ENCODE peak calls at places on chromosomes 16 and 17, in four cellular contexts. L is lung, Q is SJSA1, F is cardiac muscle cell. M is an unnamed sample.

GRCh38 chr16:30010817-30011504 is at the start of gene DOC2A:
- DNase-seq in Q (no peak), F (no peak), L (no peak), M (peak; percentile 20)

GRCh38 chr16:78893340-78893739 is 707.2 kb downstream of the MAF start:
- DNase-seq in L (no peak), Q (no peak), F (no peak), M (no peak)

GRCh38 chr17:59357929-59358328 is 26.5 kb downstream of the YPEL2 start:
- DNase-seq in Q (peak; percentile 78), L (no peak), F (no peak), M (no peak)

GRCh38 chr16:81921873-81922584 is 89.2 kb downstream of the SDR42E1 start:
- DNase-seq in F (no peak), Q (no peak), L (no peak), M (no peak)

GRCh38 chr16:67987460-67988160 is 7.3 kb upstream of the DPEP3 start:
- DNase-seq in Q (no peak), F (no peak), L (no peak), M (no peak)

GRCh38 chr17:43588121-43588520 is 42.0 kb upstream of the ETV4 start:
- DNase-seq in Q (no peak), F (no peak), L (no peak), M (no peak)

GRCh38 chr17:17935321-17936271 is 36.6 kb downstream of the TOM1L2 start:
- DNase-seq in Q (peak; percentile 81), F (peak; percentile 93), L (no peak), M (no peak)

GRCh38 chr16:85393674-85394510 is 219.2 kb upstream of the GSE1 start:
- DNase-seq in L (peak; percentile 64), F (peak; percentile 63), Q (no peak), M (peak; percentile 42)

GRCh38 chr17:41324180-41325075 is 8.9 kb upstream of the KRTAP17-1 start:
- DNase-seq in L (no peak), Q (no peak), F (no peak), M (peak; percentile 16)

GRCh38 chr17:64133546-64134215 is 3.7 kb upstream of the ERN1 start:
- DNase-seq in F (peak; percentile 80), Q (peak; percentile 67), L (no peak), M (no peak)

GRCh38 chr17:82201498-82201910 is 11.1 kb downstream of the CCDC57 start:
- DNase-seq in Q (no peak), F (no peak), L (no peak), M (no peak)

GRCh38 chr17:22443061-22443460 is 750.7 kb downstream of the KCNJ18 start:
- DNase-seq in L (no peak), F (no peak), Q (no peak), M (no peak)

DNA sequence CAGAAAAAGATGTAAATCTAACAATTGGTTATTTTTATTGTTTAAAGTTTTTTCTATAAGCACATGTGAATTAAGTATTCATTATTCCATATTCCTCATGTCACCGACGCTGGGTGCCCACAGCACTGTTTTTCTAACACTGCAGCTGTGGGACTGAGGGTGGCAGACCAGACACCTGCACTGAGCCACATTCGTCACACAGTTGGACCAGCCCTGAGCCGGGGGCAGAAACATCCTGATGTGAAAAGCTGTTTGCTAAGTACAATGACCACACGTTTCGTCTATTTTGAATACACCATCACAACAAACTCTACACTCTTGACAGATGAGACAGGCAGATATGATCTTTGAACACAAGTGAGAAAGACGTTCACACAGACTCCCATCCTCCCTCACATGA is 749.5 kb downstream of the KCNJ18 start:
- DNase-seq in Q (no peak), L (no peak), F (no peak), M (no peak)
- H3K9me3 ChIP-seq in Q (no peaks in the 10 kb centered on the region), L (no peaks in the 10 kb centered on the region), F (no peaks in the 10 kb centered on the region), M (peaks cover 4% of the 10 kb centered on the region)

GRCh38 chr16:3304370-3304769 is 860 bp downstream of the TIGD7 start:
- DNase-seq in Q (no peak), L (no peak), F (peak; percentile 27), M (no peak)
- H3K9me3 ChIP-seq in Q (peaks cover 26% of the 10 kb centered on the region), L (peaks cover 2% of the 10 kb centered on the region), F (no peaks in the 10 kb centered on the region), M (peaks cover 42% of the 10 kb centered on the region)

DNA sequence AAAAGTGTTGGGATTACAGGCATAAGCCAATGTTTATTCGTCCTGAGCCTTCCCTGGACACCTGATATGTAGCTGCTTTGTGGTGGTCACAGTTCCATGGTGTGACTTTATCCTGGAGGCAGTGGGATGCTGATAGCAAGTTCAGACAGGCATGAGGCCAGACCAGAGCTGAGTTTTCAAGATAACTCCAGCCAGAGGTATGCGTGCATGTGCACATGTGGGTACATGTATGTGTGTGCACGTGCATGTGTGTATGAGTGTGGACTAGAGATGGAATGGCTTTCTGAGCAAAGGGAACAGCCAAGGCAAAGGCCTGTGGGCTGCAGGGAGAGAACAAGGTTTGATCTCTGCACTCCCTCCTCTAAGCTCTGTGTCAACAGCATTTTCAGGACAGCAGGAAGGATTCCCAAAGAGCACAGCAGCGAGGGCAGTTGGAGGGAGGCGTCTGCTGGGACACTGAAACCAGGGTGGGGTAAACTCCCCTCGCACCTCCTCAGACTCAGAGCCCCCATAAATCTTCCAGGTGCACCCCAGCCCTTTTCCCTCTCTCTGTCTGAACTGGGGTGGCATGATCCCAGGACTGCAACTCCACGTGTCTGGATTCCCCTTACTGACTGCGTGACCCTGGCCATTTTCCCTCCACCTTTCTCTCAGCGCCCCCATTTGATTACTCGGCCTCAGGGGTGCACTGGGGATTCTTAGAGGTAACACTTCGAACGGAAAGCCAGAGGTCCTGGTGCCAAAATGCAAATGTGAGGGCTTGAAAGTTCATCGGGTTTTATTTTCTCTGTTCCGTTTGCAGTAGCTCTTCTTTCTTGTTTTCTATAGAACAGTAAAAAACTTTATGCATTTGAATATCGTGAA is 15.3 kb downstream of the NLRC5 start:
- DNase-seq in F (no peak), L (no peak), Q (no peak), M (no peak)
- H3K9me3 ChIP-seq in F (no peaks in the 10 kb centered on the region), L (no peaks in the 10 kb centered on the region), Q (no peaks in the 10 kb centered on the region), M (no peaks in the 10 kb centered on the region)

GRCh38 chr17:73865825-73866224 is 221.6 kb upstream of the SDK2 start:
- DNase-seq in L (no peak), Q (no peak), F (no peak), M (no peak)
- H3K9me3 ChIP-seq in L (no peaks in the 10 kb centered on the region), Q (peaks cover 7% of the 10 kb centered on the region), F (no peaks in the 10 kb centered on the region), M (no peaks in the 10 kb centered on the region)

GRCh38 chr16:72963508-72963907 is 84.4 kb downstream of the ZFHX3 start:
- DNase-seq in F (no peak), Q (no peak), L (no peak), M (no peak)
- H3K9me3 ChIP-seq in F (no peaks in the 10 kb centered on the region), Q (no peaks in the 10 kb centered on the region), L (no peaks in the 10 kb centered on the region), M (no peaks in the 10 kb centered on the region)

GRCh38 chr16:88373211-88373610 is 9.5 kb upstream of the ZNF469 start:
- DNase-seq in F (no peak), L (no peak), Q (no peak), M (no peak)
- H3K9me3 ChIP-seq in F (no peaks in the 10 kb centered on the region), L (no peaks in the 10 kb centered on the region), Q (no peaks in the 10 kb centered on the region), M (no peaks in the 10 kb centered on the region)

GRCh38 chr16:64309398-64310110 is 812.3 kb downstream of the CDH11 start:
- DNase-seq in F (no peak), L (no peak), Q (no peak), M (no peak)

GRCh38 chr16:64312292-64312691 is 809.6 kb downstream of the CDH11 start:
- DNase-seq in L (no peak), Q (no peak), F (no peak), M (no peak)

GRCh38 chr16:64308721-64309120 is 813.1 kb downstream of the CDH11 start:
- DNase-seq in Q (no peak), F (no peak), L (no peak), M (no peak)

GRCh38 chr16:64313726-64314125 is 808.1 kb downstream of the CDH11 start:
- DNase-seq in F (no peak), Q (no peak), L (no peak), M (no peak)

GRCh38 chr16:64311241-64311640 is 810.6 kb downstream of the CDH11 start:
- DNase-seq in L (no peak), F (no peak), Q (no peak), M (no peak)
- H3K9me3 ChIP-seq in L (peaks cover 5% of the 10 kb centered on the region), F (no peaks in the 10 kb centered on the region), Q (no peaks in the 10 kb centered on the region), M (peaks cover 13% of the 10 kb centered on the region)

DNA sequence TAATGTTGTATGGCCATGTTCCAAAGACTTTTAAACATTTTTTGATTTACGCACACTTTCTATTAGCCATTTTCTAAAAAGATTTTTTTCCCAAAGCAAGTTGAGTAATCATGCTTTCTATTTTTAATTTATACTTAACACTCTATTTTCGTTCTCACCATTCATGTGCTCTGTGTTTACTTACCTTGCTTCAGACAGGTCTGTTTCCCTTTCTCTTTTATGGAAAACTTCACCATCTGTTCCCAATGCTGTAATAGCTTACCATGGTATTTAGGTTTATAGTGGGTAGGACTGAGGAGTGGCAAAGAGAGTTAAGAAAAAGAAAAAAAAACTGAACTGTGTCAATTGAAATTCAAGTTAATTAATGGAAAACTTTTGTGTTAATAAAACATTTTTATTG is 37.5 kb upstream of the KCNJ16 start:
- DNase-seq in F (no peak), L (no peak), Q (no peak), M (no peak)
- H3K9me3 ChIP-seq in F (no peaks in the 10 kb centered on the region), L (no peaks in the 10 kb centered on the region), Q (no peaks in the 10 kb centered on the region), M (no peaks in the 10 kb centered on the region)

GRCh38 chr17:73861543-73861942 is 217.3 kb upstream of the SDK2 start:
- DNase-seq in Q (no peak), F (no peak), L (no peak), M (no peak)
- H3K9me3 ChIP-seq in Q (no peaks in the 10 kb centered on the region), F (no peaks in the 10 kb centered on the region), L (no peaks in the 10 kb centered on the region), M (no peaks in the 10 kb centered on the region)

DNA sequence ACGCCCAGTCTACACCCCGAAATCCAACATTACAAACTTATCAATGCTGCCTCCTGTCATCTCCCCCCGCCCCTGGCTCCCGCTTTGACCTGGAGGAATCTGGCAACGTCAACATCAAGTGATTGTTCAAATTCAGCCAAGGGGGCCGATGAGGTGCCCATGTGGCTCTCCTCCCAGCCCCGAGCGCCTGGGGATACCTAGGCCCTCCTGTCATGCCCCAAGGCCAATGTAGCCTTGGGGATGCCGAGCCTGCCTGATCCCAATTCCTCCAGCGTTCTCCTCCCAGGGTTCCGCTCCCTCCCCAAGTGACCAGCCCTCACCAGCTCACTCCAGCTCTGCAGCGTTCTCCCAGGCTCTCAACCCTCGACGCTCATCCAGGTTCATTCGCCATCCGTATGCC is 59.4 kb downstream of the NXN start:
- DNase-seq in L (no peak), F (no peak), Q (no peak), M (no peak)
- H3K9me3 ChIP-seq in L (no peaks in the 10 kb centered on the region), F (no peaks in the 10 kb centered on the region), Q (peaks cover 8% of the 10 kb centered on the region), M (no peaks in the 10 kb centered on the region)

M was measured in CD4-positive, alpha-beta T cell.